ENCODE peak calls at places on chromosomes 13 and 19, in four cellular contexts. X, Z, T and M are unnamed samples.
A peak's percentile ranks its signal among the peaks of the same experiment; 100 is the strongest.

GRCh38 chr19:2171349-2172145 is 7.8 kb downstream of the DOT1L start:
- DNase-seq in X (peak; percentile 81), T (no peak), Z (peak; percentile 72), M (no peak)

GRCh38 chr19:53102701-53103140 is 501 bp downstream of the ZNF160 start:
- DNase-seq in T (no peak), X (no peak), Z (peak; percentile 2), M (no peak)

GRCh38 chr19:33905473-33905936 is 108.8 kb downstream of the KCTD15 start:
- DNase-seq in T (no peak), Z (no peak), X (no peak), M (no peak)

GRCh38 chr13:79989251-79989661 is 351.7 kb downstream of the SPRY2 start:
- DNase-seq in T (no peak), Z (no peak), X (no peak), M (no peak)

GRCh38 chr13:109971006-109971744 is 184.8 kb upstream of the IRS2 start:
- DNase-seq in T (no peak), X (no peak), Z (no peak), M (no peak)

GRCh38 chr19:9847087-9847671 is 12.1 kb downstream of the PIN1 start:
- DNase-seq in T (peak; percentile 41), Z (no peak), X (peak; percentile 58), M (peak; percentile 50)

GRCh38 chr13:23856008-23856750 is 33.0 kb downstream of the MIPEP start:
- DNase-seq in X (no peak), Z (no peak), T (no peak), M (no peak)

GRCh38 chr13:24272452-24273161 is 36.8 kb upstream of the C1QTNF9 start:
- DNase-seq in T (no peak), X (no peak), Z (no peak), M (no peak)

GRCh38 chr19:18785179-18786124 is 5.7 kb downstream of the COMP start:
- DNase-seq in X (peak; percentile 55), Z (peak; percentile 37), T (no peak), M (peak; percentile 22)

GRCh38 chr13:100209857-100210580 is 121.1 kb downstream of the PCCA start:
- DNase-seq in X (no peak), Z (no peak), T (no peak), M (no peak)

GRCh38 chr13:35675651-35676050 is 199.2 kb upstream of the MAB21L1 start:
- DNase-seq in T (no peak), X (no peak), Z (no peak), M (no peak)

GRCh38 chr13:79307866-79308298 is 98.2 kb downstream of the RBM26 start:
- DNase-seq in Z (no peak), T (no peak), X (no peak), M (no peak)

GRCh38 chr13:113437408-113438010 is 15.8 kb downstream of the ADPRHL1 start:
- DNase-seq in Z (no peak), X (no peak), T (no peak), M (no peak)

GRCh38 chr13:100808330-100808729 is 133.7 kb upstream of the TMTC4 start:
- DNase-seq in T (no peak), X (no peak), Z (no peak), M (no peak)

GRCh38 chr19:6802336-6803035 is 30.0 kb downstream of the VAV1 start:
- DNase-seq in X (peak; percentile 75), T (no peak), Z (peak; percentile 54), M (no peak)

GRCh38 chr13:113876341-113877148 is 12.7 kb upstream of the GAS6 start:
- DNase-seq in X (no peak), T (no peak), Z (no peak), M (no peak)

GRCh38 chr19:19315444-19315843 is 4.9 kb downstream of the SUGP1 start:
- DNase-seq in T (no peak), Z (no peak), X (no peak), M (no peak)

GRCh38 chr19:40279120-40279551 is 6.0 kb downstream of the AKT2 start:
- DNase-seq in T (no peak), Z (no peak), X (no peak), M (no peak)

GRCh38 chr19:46615966-46616365 is 8.9 kb downstream of the PTGIR start:
- DNase-seq in T (no peak), X (no peak), Z (no peak), M (no peak)

GRCh38 chr19:39406656-39407393 is at the start of gene ZFP36:
- DNase-seq in T (peak; percentile 77), Z (peak; percentile 85), X (peak; percentile 79), M (peak; percentile 23)

GRCh38 chr13:113402471-113403254 is 38.7 kb upstream of the GRTP1 start:
- DNase-seq in X (no peak), Z (no peak), T (no peak), M (no peak)

GRCh38 chr13:84279166-84279565 is 396.9 kb upstream of the SLITRK1 start:
- DNase-seq in Z (no peak), T (no peak), X (no peak), M (no peak)

GRCh38 chr13:107799001-107799400 is 416.3 kb downstream of the LIG4 start:
- DNase-seq in Z (no peak), T (no peak), X (no peak), M (no peak)

GRCh38 chr13:52371736-52372247 is 34.2 kb downstream of the THSD1 start:
- DNase-seq in T (no peak), X (no peak), Z (no peak), M (no peak)

GRCh38 chr19:13588953-13589833 is 82.9 kb upstream of the CACNA1A start:
- DNase-seq in Z (peak; percentile 68), T (no peak), X (peak; percentile 72), M (peak; percentile 51)

GRCh38 chr13:30125422-30126073 is 181.8 kb downstream of the KATNAL1 start:
- DNase-seq in T (no peak), X (no peak), Z (no peak), M (no peak)

GRCh38 chr13:41370736-41371135 is 59.7 kb downstream of the NAA16 start:
- DNase-seq in T (no peak), Z (no peak), X (no peak), M (no peak)

GRCh38 chr13:51785592-51786424 is 18.2 kb downstream of the DHRS12 start:
- DNase-seq in T (no peak), Z (no peak), X (no peak), M (no peak)

GRCh38 chr19:35347171-35347929 is at the start of gene FFAR1:
- DNase-seq in X (peak; percentile 22), Z (no peak), T (no peak), M (no peak)

GRCh38 chr13:32988588-32989256 is 27.5 kb upstream of the KL start:
- DNase-seq in T (no peak), Z (no peak), X (no peak), M (no peak)

GRCh38 chr19:45640849-45641273 is 1.7 kb upstream of the EML2 start:
- DNase-seq in Z (no peak), T (no peak), X (peak; percentile 22), M (no peak)

GRCh38 chr13:42707596-42707995 is 73.8 kb upstream of the FAM216B start:
- DNase-seq in X (no peak), T (no peak), Z (no peak), M (no peak)

GRCh38 chr13:40490086-40490723 is 176.2 kb downstream of the FOXO1 start:
- DNase-seq in T (no peak), X (no peak), Z (peak; percentile 43), M (no peak)